ENCODE peak calls at places on chromosomes 6 and 20, in six cellular contexts. One of them, this sample, is unnamed. For H3K4me1, the result is how much of the 10 kb centered on the place peaks cover.

GRCh38 chr6:111552241-111552744 is 53.4 kb downstream of the TRAF3IP2 start:
- DNase-seq in IMR-90: peak
- DNase-seq in mesenchymal stem cell: peak
- DNase-seq in H1: peak
- DNase-seq in neuronal stem cell: peak
- DNase-seq in trophoblast cell: peak
- DNase-seq in this sample: peak

GRCh38 chr20:25481235-25481917 is 73.9 kb downstream of the GINS1 start:
- DNase-seq in IMR-90: no peak
- DNase-seq in mesenchymal stem cell: peak
- DNase-seq in H1: no peak
- DNase-seq in neuronal stem cell: no peak
- DNase-seq in trophoblast cell: no peak
- DNase-seq in this sample: no peak

GRCh38 chr6:135936606-135937005 is 85.1 kb downstream of the PDE7B start:
- DNase-seq in IMR-90: peak
- DNase-seq in mesenchymal stem cell: peak
- DNase-seq in H1: no peak
- DNase-seq in neuronal stem cell: no peak
- DNase-seq in trophoblast cell: peak
- DNase-seq in this sample: no peak

GRCh38 chr6:90178294-90178678 is 118.4 kb downstream of the BACH2 start:
- DNase-seq in IMR-90: peak
- DNase-seq in mesenchymal stem cell: no peak
- DNase-seq in H1: no peak
- DNase-seq in neuronal stem cell: no peak
- DNase-seq in trophoblast cell: no peak
- DNase-seq in this sample: no peak

GRCh38 chr20:50415516-50416268 is 94.5 kb upstream of the PTPN1 start:
- DNase-seq in IMR-90: peak
- DNase-seq in mesenchymal stem cell: peak
- DNase-seq in H1: no peak
- DNase-seq in neuronal stem cell: no peak
- DNase-seq in trophoblast cell: peak
- DNase-seq in this sample: peak

GRCh38 chr6:147167576-147168461 is 36.4 kb upstream of the STXBP5 start:
- DNase-seq in IMR-90: no peak
- DNase-seq in mesenchymal stem cell: no peak
- DNase-seq in H1: no peak
- DNase-seq in neuronal stem cell: no peak
- DNase-seq in trophoblast cell: no peak
- DNase-seq in this sample: no peak

GRCh38 chr6:126618639-126619331 is 278.9 kb downstream of the CENPW start:
- DNase-seq in IMR-90: no peak
- DNase-seq in mesenchymal stem cell: no peak
- DNase-seq in H1: no peak
- DNase-seq in neuronal stem cell: no peak
- DNase-seq in trophoblast cell: no peak
- DNase-seq in this sample: no peak

GRCh38 chr6:153790048-153790447 is 249.0 kb upstream of the OPRM1 start:
- DNase-seq in IMR-90: peak
- DNase-seq in mesenchymal stem cell: peak
- DNase-seq in H1: no peak
- DNase-seq in neuronal stem cell: no peak
- DNase-seq in trophoblast cell: no peak
- DNase-seq in this sample: peak

GRCh38 chr20:58046311-58046710 is 182.1 kb downstream of the ANKRD60 start:
- DNase-seq in IMR-90: no peak
- DNase-seq in mesenchymal stem cell: no peak
- DNase-seq in H1: no peak
- DNase-seq in neuronal stem cell: no peak
- DNase-seq in trophoblast cell: no peak
- DNase-seq in this sample: no peak

GRCh38 chr20:37567671-37568588 is 40.3 kb upstream of the BLCAP start:
- DNase-seq in IMR-90: no peak
- DNase-seq in mesenchymal stem cell: no peak
- DNase-seq in H1: no peak
- DNase-seq in neuronal stem cell: no peak
- DNase-seq in trophoblast cell: no peak
- DNase-seq in this sample: no peak

GRCh38 chr20:25750765-25751696 is 54.4 kb upstream of the ZNF337 start:
- DNase-seq in IMR-90: peak
- DNase-seq in mesenchymal stem cell: no peak
- DNase-seq in H1: no peak
- DNase-seq in neuronal stem cell: no peak
- DNase-seq in trophoblast cell: peak
- DNase-seq in this sample: peak

GRCh38 chr6:85416049-85416448 is 33.8 kb upstream of the NT5E start:
- DNase-seq in IMR-90: peak
- DNase-seq in mesenchymal stem cell: peak
- DNase-seq in H1: no peak
- DNase-seq in neuronal stem cell: no peak
- DNase-seq in trophoblast cell: no peak
- DNase-seq in this sample: no peak

GRCh38 chr20:58481541-58482021 is 33.6 kb downstream of the APCDD1L start:
- DNase-seq in IMR-90: no peak
- DNase-seq in mesenchymal stem cell: peak
- DNase-seq in H1: peak
- DNase-seq in neuronal stem cell: peak
- DNase-seq in trophoblast cell: peak
- DNase-seq in this sample: peak

DNA sequence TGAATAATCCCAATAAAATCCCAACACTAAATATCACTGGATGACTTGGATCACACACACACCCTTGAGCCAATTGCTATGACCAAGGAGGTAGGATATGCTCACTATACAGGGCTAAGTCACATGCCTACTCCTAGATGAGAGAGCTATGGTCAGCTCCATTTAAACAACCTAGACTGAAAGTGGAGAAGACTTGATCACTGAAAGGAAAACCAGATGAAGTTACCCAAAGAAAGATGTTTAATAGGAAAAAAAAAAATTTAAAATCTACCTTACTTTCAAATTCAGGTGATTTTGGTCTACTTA is 18.9 kb upstream of the COL19A1 start:
- DNase-seq in IMR-90: no peak
- DNase-seq in mesenchymal stem cell: no peak
- DNase-seq in H1: no peak
- DNase-seq in neuronal stem cell: no peak
- DNase-seq in trophoblast cell: no peak
- DNase-seq in this sample: no peak
- H2AFZ ChIP-seq in IMR-90: no peak
- H2AFZ ChIP-seq in mesenchymal stem cell: no peak
- H2AFZ ChIP-seq in H1: no peak
- H2AFZ ChIP-seq in neuronal stem cell: no peak
- H2AFZ ChIP-seq in trophoblast cell: no peak
- H2AFZ ChIP-seq in this sample: no peak

GRCh38 chr20:17679786-17680127 is 2.3 kb downstream of the RRBP1 start:
- DNase-seq in IMR-90: no peak
- DNase-seq in mesenchymal stem cell: no peak
- DNase-seq in H1: no peak
- DNase-seq in neuronal stem cell: no peak
- DNase-seq in trophoblast cell: peak
- DNase-seq in this sample: no peak

GRCh38 chr20:17678886-17679285 is 3.2 kb downstream of the RRBP1 start:
- DNase-seq in IMR-90: no peak
- DNase-seq in mesenchymal stem cell: no peak
- DNase-seq in H1: no peak
- DNase-seq in neuronal stem cell: no peak
- DNase-seq in trophoblast cell: peak
- DNase-seq in this sample: no peak

GRCh38 chr20:17676942-17677341 is 5.1 kb downstream of the RRBP1 start:
- DNase-seq in IMR-90: peak
- DNase-seq in mesenchymal stem cell: no peak
- DNase-seq in H1: no peak
- DNase-seq in neuronal stem cell: no peak
- DNase-seq in trophoblast cell: peak
- DNase-seq in this sample: no peak

GRCh38 chr20:17676378-17676759 is 5.7 kb downstream of the RRBP1 start:
- DNase-seq in IMR-90: no peak
- DNase-seq in mesenchymal stem cell: no peak
- DNase-seq in H1: no peak
- DNase-seq in neuronal stem cell: no peak
- DNase-seq in trophoblast cell: no peak
- DNase-seq in this sample: no peak

DNA sequence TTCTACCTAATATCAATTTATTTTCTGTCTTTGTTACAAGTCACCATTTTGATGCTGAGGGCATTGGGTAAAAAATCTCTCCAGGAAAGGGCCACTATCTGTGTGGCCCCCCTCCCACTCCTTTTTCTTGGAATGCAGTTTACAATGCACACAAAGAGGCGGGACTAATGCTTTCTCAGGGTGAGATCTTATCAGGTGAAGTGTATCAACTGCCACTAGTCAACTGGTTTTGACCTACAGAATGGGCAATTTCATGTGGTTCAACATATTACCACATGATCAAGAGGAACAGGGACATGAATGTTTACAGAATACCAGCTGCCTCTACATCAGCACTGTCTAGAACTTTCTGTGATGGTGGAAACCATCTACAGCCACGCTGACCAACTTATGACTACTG is 3.7 kb downstream of the RRBP1 start:
- DNase-seq in IMR-90: no peak
- DNase-seq in mesenchymal stem cell: peak
- DNase-seq in H1: no peak
- DNase-seq in neuronal stem cell: no peak
- DNase-seq in trophoblast cell: peak
- DNase-seq in this sample: no peak
- H3K4me1 ChIP-seq in IMR-90: under half
- H3K4me1 ChIP-seq in mesenchymal stem cell: under half
- H3K4me1 ChIP-seq in H1: under half
- H3K4me1 ChIP-seq in neuronal stem cell: under half
- H3K4me1 ChIP-seq in trophoblast cell: under half
- H3K4me1 ChIP-seq in this sample: under half

GRCh38 chr6:148693882-148694484 is 52.8 kb upstream of the UST start:
- DNase-seq in IMR-90: no peak
- DNase-seq in mesenchymal stem cell: no peak
- DNase-seq in H1: no peak
- DNase-seq in neuronal stem cell: no peak
- DNase-seq in trophoblast cell: no peak
- DNase-seq in this sample: no peak

GRCh38 chr6:148689168-148689567 is 57.7 kb upstream of the UST start:
- DNase-seq in IMR-90: peak
- DNase-seq in mesenchymal stem cell: peak
- DNase-seq in H1: no peak
- DNase-seq in neuronal stem cell: no peak
- DNase-seq in trophoblast cell: no peak
- DNase-seq in this sample: no peak
- H4K91ac ChIP-seq in IMR-90: no peak
- H4K91ac ChIP-seq in mesenchymal stem cell: no peak
- H4K91ac ChIP-seq in H1: no peak
- H4K91ac ChIP-seq in neuronal stem cell: no peak
- H4K91ac ChIP-seq in trophoblast cell: no peak
- H4K91ac ChIP-seq in this sample: no peak

GRCh38 chr20:63574156-63574828 is at the start of gene HELZ2:
- DNase-seq in IMR-90: peak
- DNase-seq in mesenchymal stem cell: peak
- DNase-seq in H1: no peak
- DNase-seq in neuronal stem cell: peak
- DNase-seq in trophoblast cell: peak
- DNase-seq in this sample: peak
- H2AFZ ChIP-seq in IMR-90: peak
- H2AFZ ChIP-seq in mesenchymal stem cell: peak
- H2AFZ ChIP-seq in H1: peak
- H2AFZ ChIP-seq in neuronal stem cell: peak
- H2AFZ ChIP-seq in trophoblast cell: peak
- H2AFZ ChIP-seq in this sample: no peak

GRCh38 chr20:19376451-19376971 is 164.1 kb downstream of the SLC24A3 start:
- DNase-seq in IMR-90: no peak
- DNase-seq in mesenchymal stem cell: no peak
- DNase-seq in H1: no peak
- DNase-seq in neuronal stem cell: no peak
- DNase-seq in trophoblast cell: no peak
- DNase-seq in this sample: no peak
- H3K4me1 ChIP-seq in IMR-90: under half
- H3K4me1 ChIP-seq in mesenchymal stem cell: under half
- H3K4me1 ChIP-seq in H1: under half
- H3K4me1 ChIP-seq in neuronal stem cell: under half
- H3K4me1 ChIP-seq in trophoblast cell: under half
- H3K4me1 ChIP-seq in this sample: under half